ENCODE peak calls at places on chromosomes 11 and 22, in four cellular contexts. V is foreskin fibroblast, X is amniotic stem cell, U is right lobe of liver. D is an unnamed sample.

GRCh38 chr22:17675584-17675983 is 37.0 kb downstream of the BCL2L13 start:
- DNase-seq in V (no peak), X (no peak), U (no peak), D (no peak)

GRCh38 chr22:31083923-31084810 is 3.0 kb downstream of the SMTN start:
- DNase-seq in V (peak), X (no peak), U (no peak), D (no peak)

GRCh38 chr22:42281284-42281683 is 10.8 kb upstream of the TCF20 start:
- DNase-seq in V (no peak), X (no peak), U (no peak), D (no peak)

GRCh38 chr22:31442768-31443489 is 43.5 kb downstream of the DRG1 start:
- DNase-seq in V (no peak), X (no peak), U (no peak), D (peak)

GRCh38 chr11:71131861-71132260 is 120.5 kb downstream of the SHANK2 start:
- DNase-seq in V (no peak), X (no peak), U (no peak), D (no peak)

GRCh38 chr22:43133401-43133800 is 9.8 kb downstream of the MCAT start:
- DNase-seq in V (no peak), X (no peak), U (no peak), D (no peak)

GRCh38 chr22:21714784-21715183 is 20.8 kb downstream of the YPEL1 start:
- DNase-seq in V (peak), X (no peak), U (no peak), D (no peak)

GRCh38 chr11:117998664-117999353 is 12.6 kb downstream of the IL10RA start:
- DNase-seq in V (no peak), X (no peak), U (no peak), D (no peak)

GRCh38 chr22:20246368-20247009 is 21.6 kb downstream of the RTN4R start:
- DNase-seq in V (no peak), X (no peak), U (peak), D (no peak)

GRCh38 chr11:1237128-1237580 is 14.3 kb downstream of the MUC5B start:
- DNase-seq in V (no peak), X (no peak), U (peak), D (peak)

GRCh38 chr22:29503811-29504372 is 23.9 kb downstream of the NEFH start:
- DNase-seq in V (peak), X (peak), U (no peak), D (no peak)

GRCh38 chr11:96036863-96037262 is 113.0 kb upstream of the MTMR2 start:
- DNase-seq in V (no peak), X (no peak), U (no peak), D (peak)

GRCh38 chr11:94725071-94725470 is 43.1 kb upstream of the AMOTL1 start:
- DNase-seq in V (no peak), X (no peak), U (no peak), D (no peak)

GRCh38 chr22:19554834-19555404 is 30.7 kb upstream of the CLDN5 start:
- DNase-seq in V (peak), X (no peak), U (no peak), D (no peak)

GRCh38 chr11:86459682-86460460 is 85.2 kb downstream of the CCDC81 start:
- DNase-seq in V (peak), X (peak), U (no peak), D (peak)

GRCh38 chr22:44758354-44758969 is 6.1 kb downstream of the ARHGAP8 start:
- DNase-seq in V (peak), X (peak), U (no peak), D (no peak)

GRCh38 chr11:68148882-68149281 is 27.7 kb upstream of the CHKA start:
- DNase-seq in V (no peak), X (no peak), U (no peak), D (no peak)

GRCh38 chr11:130548491-130548833 is 100.0 kb downstream of the ADAMTS15 start:
- DNase-seq in V (peak), X (no peak), U (no peak), D (no peak)

GRCh38 chr22:17638432-17639237 is at the start of gene BCL2L13:
- DNase-seq in V (peak), X (peak), U (peak), D (peak)

GRCh38 chr11:77074626-77075221 is 8.0 kb downstream of the CAPN5 start:
- DNase-seq in V (peak), X (no peak), U (no peak), D (peak)

GRCh38 chr22:20459152-20459542 is 21.5 kb upstream of the SCARF2 start:
- DNase-seq in V (no peak), X (no peak), U (peak), D (no peak)

GRCh38 chr11:86978756-86979608 is 23.8 kb upstream of the FZD4 start:
- DNase-seq in V (peak), X (peak), U (no peak), D (no peak)

D was measured in right cardiac atrium.